ENCODE peak calls at places on chromosomes 7 and 10, in four cellular contexts. One of them, this sample, is unnamed.

GRCh38 chr7:114293289-114294012 is 121.2 kb upstream of the FOXP2 start:
- DNase-seq in NCI-H226: peak
- DNase-seq in M059J: no peak
- DNase-seq in stimulated activated CD4-positive, alpha-beta T cell treated with anti-CD3 and anti-CD28 coated beads, TNF-alpha, amount 100 ng/mL, for 4 hours: no peak
- DNase-seq in this sample: no peak

GRCh38 chr10:18075881-18076280 is 64.3 kb upstream of the CACNB2 start:
- DNase-seq in NCI-H226: no peak
- DNase-seq in M059J: no peak
- DNase-seq in stimulated activated CD4-positive, alpha-beta T cell treated with anti-CD3 and anti-CD28 coated beads, TNF-alpha, amount 100 ng/mL, for 4 hours: no peak
- DNase-seq in this sample: no peak

GRCh38 chr7:148773344-148773743 is 74.6 kb downstream of the CUL1 start:
- DNase-seq in NCI-H226: no peak
- DNase-seq in M059J: no peak
- DNase-seq in stimulated activated CD4-positive, alpha-beta T cell treated with anti-CD3 and anti-CD28 coated beads, TNF-alpha, amount 100 ng/mL, for 4 hours: no peak
- DNase-seq in this sample: no peak

GRCh38 chr10:29636178-29636577 is 1.4 kb upstream of the SVIL start:
- DNase-seq in NCI-H226: no peak
- DNase-seq in M059J: peak
- DNase-seq in stimulated activated CD4-positive, alpha-beta T cell treated with anti-CD3 and anti-CD28 coated beads, TNF-alpha, amount 100 ng/mL, for 4 hours: no peak
- DNase-seq in this sample: peak

GRCh38 chr7:98872328-98872924 is 2.6 kb upstream of the TMEM130 start:
- DNase-seq in NCI-H226: no peak
- DNase-seq in M059J: peak
- DNase-seq in stimulated activated CD4-positive, alpha-beta T cell treated with anti-CD3 and anti-CD28 coated beads, TNF-alpha, amount 100 ng/mL, for 4 hours: no peak
- DNase-seq in this sample: peak

GRCh38 chr10:13397052-13397451 is 49.0 kb upstream of the SEPHS1 start:
- DNase-seq in NCI-H226: no peak
- DNase-seq in M059J: no peak
- DNase-seq in stimulated activated CD4-positive, alpha-beta T cell treated with anti-CD3 and anti-CD28 coated beads, TNF-alpha, amount 100 ng/mL, for 4 hours: no peak
- DNase-seq in this sample: no peak

GRCh38 chr7:112371721-112372120 is 78.5 kb upstream of the IFRD1 start:
- DNase-seq in NCI-H226: no peak
- DNase-seq in M059J: no peak
- DNase-seq in stimulated activated CD4-positive, alpha-beta T cell treated with anti-CD3 and anti-CD28 coated beads, TNF-alpha, amount 100 ng/mL, for 4 hours: no peak
- DNase-seq in this sample: peak

GRCh38 chr7:99848420-99849216 is 20.8 kb downstream of the CYP3A43 start:
- DNase-seq in NCI-H226: no peak
- DNase-seq in M059J: no peak
- DNase-seq in stimulated activated CD4-positive, alpha-beta T cell treated with anti-CD3 and anti-CD28 coated beads, TNF-alpha, amount 100 ng/mL, for 4 hours: no peak
- DNase-seq in this sample: no peak

GRCh38 chr7:92221766-92222165 is 23.9 kb downstream of the KRIT1 start:
- DNase-seq in NCI-H226: no peak
- DNase-seq in M059J: no peak
- DNase-seq in stimulated activated CD4-positive, alpha-beta T cell treated with anti-CD3 and anti-CD28 coated beads, TNF-alpha, amount 100 ng/mL, for 4 hours: no peak
- DNase-seq in this sample: no peak

GRCh38 chr7:159097661-159098423 is 46.8 kb downstream of the VIPR2 start:
- DNase-seq in NCI-H226: no peak
- DNase-seq in M059J: no peak
- DNase-seq in stimulated activated CD4-positive, alpha-beta T cell treated with anti-CD3 and anti-CD28 coated beads, TNF-alpha, amount 100 ng/mL, for 4 hours: no peak
- DNase-seq in this sample: no peak

GRCh38 chr10:22605168-22605567 is 109.2 kb downstream of the PIP4K2A start:
- DNase-seq in NCI-H226: no peak
- DNase-seq in M059J: peak
- DNase-seq in stimulated activated CD4-positive, alpha-beta T cell treated with anti-CD3 and anti-CD28 coated beads, TNF-alpha, amount 100 ng/mL, for 4 hours: no peak
- DNase-seq in this sample: peak

GRCh38 chr7:30473393-30473775 is 5.2 kb downstream of the NOD1 start:
- DNase-seq in NCI-H226: peak
- DNase-seq in M059J: no peak
- DNase-seq in stimulated activated CD4-positive, alpha-beta T cell treated with anti-CD3 and anti-CD28 coated beads, TNF-alpha, amount 100 ng/mL, for 4 hours: no peak
- DNase-seq in this sample: no peak

GRCh38 chr10:1395025-1395981 is 339.1 kb downstream of the WDR37 start:
- DNase-seq in NCI-H226: no peak
- DNase-seq in M059J: no peak
- DNase-seq in stimulated activated CD4-positive, alpha-beta T cell treated with anti-CD3 and anti-CD28 coated beads, TNF-alpha, amount 100 ng/mL, for 4 hours: no peak
- DNase-seq in this sample: no peak

GRCh38 chr7:484365-485101 is 35.1 kb downstream of the PDGFA start:
- DNase-seq in NCI-H226: no peak
- DNase-seq in M059J: no peak
- DNase-seq in stimulated activated CD4-positive, alpha-beta T cell treated with anti-CD3 and anti-CD28 coated beads, TNF-alpha, amount 100 ng/mL, for 4 hours: no peak
- DNase-seq in this sample: no peak

GRCh38 chr10:75853085-75853484 is 421.7 kb downstream of the LRMDA start:
- DNase-seq in NCI-H226: no peak
- DNase-seq in M059J: no peak
- DNase-seq in stimulated activated CD4-positive, alpha-beta T cell treated with anti-CD3 and anti-CD28 coated beads, TNF-alpha, amount 100 ng/mL, for 4 hours: no peak
- DNase-seq in this sample: no peak

GRCh38 chr7:156906281-156906680 is 13.3 kb upstream of the LMBR1 start:
- DNase-seq in NCI-H226: no peak
- DNase-seq in M059J: no peak
- DNase-seq in stimulated activated CD4-positive, alpha-beta T cell treated with anti-CD3 and anti-CD28 coated beads, TNF-alpha, amount 100 ng/mL, for 4 hours: no peak
- DNase-seq in this sample: no peak

GRCh38 chr7:13288516-13288915 is 601.1 kb downstream of the ARL4A start:
- DNase-seq in NCI-H226: no peak
- DNase-seq in M059J: no peak
- DNase-seq in stimulated activated CD4-positive, alpha-beta T cell treated with anti-CD3 and anti-CD28 coated beads, TNF-alpha, amount 100 ng/mL, for 4 hours: no peak
- DNase-seq in this sample: peak

GRCh38 chr10:62050941-62051433 is 149.5 kb downstream of the ARID5B start:
- DNase-seq in NCI-H226: peak
- DNase-seq in M059J: peak
- DNase-seq in stimulated activated CD4-positive, alpha-beta T cell treated with anti-CD3 and anti-CD28 coated beads, TNF-alpha, amount 100 ng/mL, for 4 hours: peak
- DNase-seq in this sample: peak

GRCh38 chr10:43906470-43906869 is 257.8 kb upstream of the ZNF32 start:
- DNase-seq in NCI-H226: no peak
- DNase-seq in M059J: no peak
- DNase-seq in stimulated activated CD4-positive, alpha-beta T cell treated with anti-CD3 and anti-CD28 coated beads, TNF-alpha, amount 100 ng/mL, for 4 hours: no peak
- DNase-seq in this sample: no peak

GRCh38 chr7:54153462-54153861 is 388.7 kb upstream of the VSTM2A start:
- DNase-seq in NCI-H226: no peak
- DNase-seq in M059J: no peak
- DNase-seq in stimulated activated CD4-positive, alpha-beta T cell treated with anti-CD3 and anti-CD28 coated beads, TNF-alpha, amount 100 ng/mL, for 4 hours: no peak
- DNase-seq in this sample: no peak

GRCh38 chr10:77001186-77001585 is 636.4 kb downstream of the KCNMA1 start:
- DNase-seq in NCI-H226: no peak
- DNase-seq in M059J: no peak
- DNase-seq in stimulated activated CD4-positive, alpha-beta T cell treated with anti-CD3 and anti-CD28 coated beads, TNF-alpha, amount 100 ng/mL, for 4 hours: no peak
- DNase-seq in this sample: no peak

GRCh38 chr10:110641256-110641655 is 2.9 kb upstream of the RBM20 start:
- DNase-seq in NCI-H226: no peak
- DNase-seq in M059J: peak
- DNase-seq in stimulated activated CD4-positive, alpha-beta T cell treated with anti-CD3 and anti-CD28 coated beads, TNF-alpha, amount 100 ng/mL, for 4 hours: no peak
- DNase-seq in this sample: no peak

GRCh38 chr10:116722736-116723427 is 19.5 kb downstream of the HSPA12A start:
- DNase-seq in NCI-H226: no peak
- DNase-seq in M059J: no peak
- DNase-seq in stimulated activated CD4-positive, alpha-beta T cell treated with anti-CD3 and anti-CD28 coated beads, TNF-alpha, amount 100 ng/mL, for 4 hours: no peak
- DNase-seq in this sample: no peak

GRCh38 chr7:149716932-149717307 is 56.5 kb downstream of the ZNF467 start:
- DNase-seq in NCI-H226: no peak
- DNase-seq in M059J: no peak
- DNase-seq in stimulated activated CD4-positive, alpha-beta T cell treated with anti-CD3 and anti-CD28 coated beads, TNF-alpha, amount 100 ng/mL, for 4 hours: no peak
- DNase-seq in this sample: no peak

GRCh38 chr7:42144253-42145002 is 92.6 kb downstream of the GLI3 start:
- DNase-seq in NCI-H226: no peak
- DNase-seq in M059J: peak
- DNase-seq in stimulated activated CD4-positive, alpha-beta T cell treated with anti-CD3 and anti-CD28 coated beads, TNF-alpha, amount 100 ng/mL, for 4 hours: no peak
- DNase-seq in this sample: peak

GRCh38 chr10:75428434-75429158 is 2.8 kb upstream of the LRMDA start:
- DNase-seq in NCI-H226: peak
- DNase-seq in M059J: peak
- DNase-seq in stimulated activated CD4-positive, alpha-beta T cell treated with anti-CD3 and anti-CD28 coated beads, TNF-alpha, amount 100 ng/mL, for 4 hours: no peak
- DNase-seq in this sample: peak

GRCh38 chr7:142866361-142867096 is 11.7 kb downstream of the EPHB6 start:
- DNase-seq in NCI-H226: peak
- DNase-seq in M059J: peak
- DNase-seq in stimulated activated CD4-positive, alpha-beta T cell treated with anti-CD3 and anti-CD28 coated beads, TNF-alpha, amount 100 ng/mL, for 4 hours: no peak
- DNase-seq in this sample: peak

GRCh38 chr10:52409928-52410327 is 95.8 kb downstream of the DKK1 start:
- DNase-seq in NCI-H226: no peak
- DNase-seq in M059J: no peak
- DNase-seq in stimulated activated CD4-positive, alpha-beta T cell treated with anti-CD3 and anti-CD28 coated beads, TNF-alpha, amount 100 ng/mL, for 4 hours: no peak
- DNase-seq in this sample: no peak

GRCh38 chr7:31775511-31775910 is 88.5 kb downstream of the PPP1R17 start:
- DNase-seq in NCI-H226: no peak
- DNase-seq in M059J: no peak
- DNase-seq in stimulated activated CD4-positive, alpha-beta T cell treated with anti-CD3 and anti-CD28 coated beads, TNF-alpha, amount 100 ng/mL, for 4 hours: no peak
- DNase-seq in this sample: no peak

GRCh38 chr7:138500892-138501291 is 40.8 kb downstream of the TRIM24 start:
- DNase-seq in NCI-H226: no peak
- DNase-seq in M059J: no peak
- DNase-seq in stimulated activated CD4-positive, alpha-beta T cell treated with anti-CD3 and anti-CD28 coated beads, TNF-alpha, amount 100 ng/mL, for 4 hours: no peak
- DNase-seq in this sample: no peak

GRCh38 chr7:87876759-87877234 is 504 bp downstream of the DBF4 start:
- DNase-seq in NCI-H226: peak
- DNase-seq in M059J: peak
- DNase-seq in stimulated activated CD4-positive, alpha-beta T cell treated with anti-CD3 and anti-CD28 coated beads, TNF-alpha, amount 100 ng/mL, for 4 hours: no peak
- DNase-seq in this sample: peak

GRCh38 chr7:101862280-101863220 is 45.1 kb downstream of the CUX1 start:
- DNase-seq in NCI-H226: no peak
- DNase-seq in M059J: no peak
- DNase-seq in stimulated activated CD4-positive, alpha-beta T cell treated with anti-CD3 and anti-CD28 coated beads, TNF-alpha, amount 100 ng/mL, for 4 hours: no peak
- DNase-seq in this sample: peak

GRCh38 chr7:22945584-22945983 is 68.3 kb downstream of the HYCC1 start:
- DNase-seq in NCI-H226: no peak
- DNase-seq in M059J: no peak
- DNase-seq in stimulated activated CD4-positive, alpha-beta T cell treated with anti-CD3 and anti-CD28 coated beads, TNF-alpha, amount 100 ng/mL, for 4 hours: no peak
- DNase-seq in this sample: peak

GRCh38 chr10:49049660-49050059 is 65.7 kb downstream of the VSTM4 start:
- DNase-seq in NCI-H226: no peak
- DNase-seq in M059J: no peak
- DNase-seq in stimulated activated CD4-positive, alpha-beta T cell treated with anti-CD3 and anti-CD28 coated beads, TNF-alpha, amount 100 ng/mL, for 4 hours: no peak
- DNase-seq in this sample: no peak

GRCh38 chr7:142587578-142588191 is 161.6 kb upstream of the PRSS1 start:
- DNase-seq in NCI-H226: peak
- DNase-seq in M059J: peak
- DNase-seq in stimulated activated CD4-positive, alpha-beta T cell treated with anti-CD3 and anti-CD28 coated beads, TNF-alpha, amount 100 ng/mL, for 4 hours: no peak
- DNase-seq in this sample: peak

GRCh38 chr10:79242620-79243152 is 104.6 kb upstream of the PPIF start:
- DNase-seq in NCI-H226: peak
- DNase-seq in M059J: no peak
- DNase-seq in stimulated activated CD4-positive, alpha-beta T cell treated with anti-CD3 and anti-CD28 coated beads, TNF-alpha, amount 100 ng/mL, for 4 hours: peak
- DNase-seq in this sample: peak

GRCh38 chr10:29332061-29332760 is 43.3 kb downstream of the LYZL1 start:
- DNase-seq in NCI-H226: no peak
- DNase-seq in M059J: no peak
- DNase-seq in stimulated activated CD4-positive, alpha-beta T cell treated with anti-CD3 and anti-CD28 coated beads, TNF-alpha, amount 100 ng/mL, for 4 hours: no peak
- DNase-seq in this sample: no peak

GRCh38 chr10:75233444-75234016 is 2.2 kb downstream of the COMTD1 start:
- DNase-seq in NCI-H226: no peak
- DNase-seq in M059J: peak
- DNase-seq in stimulated activated CD4-positive, alpha-beta T cell treated with anti-CD3 and anti-CD28 coated beads, TNF-alpha, amount 100 ng/mL, for 4 hours: no peak
- DNase-seq in this sample: no peak

GRCh38 chr7:94556028-94556427 is 46.4 kb downstream of the CASD1 start:
- DNase-seq in NCI-H226: no peak
- DNase-seq in M059J: no peak
- DNase-seq in stimulated activated CD4-positive, alpha-beta T cell treated with anti-CD3 and anti-CD28 coated beads, TNF-alpha, amount 100 ng/mL, for 4 hours: no peak
- DNase-seq in this sample: no peak